ENCODE peak calls at places on chromosome 7, in five cellular contexts. J is fibroblast of lung, B is DND-41, T is HCT116, L is IMR-90. H is an unnamed sample.
A peak's percentile ranks its signal among the peaks of the same experiment; 100 is the strongest.

GRCh38 chr7:135795846-135796570 is 47.4 kb upstream of the FAM180A start:
- DNase-seq in T (no peak), L (no peak), B (no peak), J (peak; percentile 28), H (no peak)

GRCh38 chr7:97845622-97846203 is 26.5 kb downstream of the ASNS start:
- DNase-seq in J (peak; percentile 40), B (no peak), T (peak; percentile 13), L (peak; percentile 15), H (peak; percentile 55)

GRCh38 chr7:110480964-110481363 is 610.0 kb upstream of the LRRN3 start:
- DNase-seq in J (no peak), B (no peak), L (no peak), T (no peak), H (no peak)

GRCh38 chr7:20224005-20224404 is 6.8 kb upstream of the MACC1 start:
- DNase-seq in B (no peak), J (no peak), L (no peak), T (no peak), H (no peak)

GRCh38 chr7:145082366-145083240 is 246.8 kb upstream of the TPK1 start:
- DNase-seq in T (no peak), L (no peak), B (peak; percentile 57), J (no peak), H (peak; percentile 10)

GRCh38 chr7:18590744-18591340 is 95.3 kb downstream of the HDAC9 start:
- DNase-seq in J (peak; percentile 82), L (peak; percentile 67), T (peak; percentile 27), B (no peak), H (peak; percentile 60)

GRCh38 chr7:150962743-150963399 is 15.2 kb downstream of the KCNH2 start:
- DNase-seq in J (peak; percentile 27), L (peak; percentile 37), B (peak; percentile 49), T (no peak), H (peak; percentile 84)

GRCh38 chr7:36047254-36047653 is 105.8 kb upstream of the EEPD1 start:
- DNase-seq in J (no peak), T (no peak), L (no peak), B (no peak), H (peak; percentile 29)

GRCh38 chr7:341841-342638 is 52.1 kb downstream of the FOXL3 start:
- DNase-seq in J (no peak), L (no peak), T (no peak), B (no peak), H (no peak)

GRCh38 chr7:32577421-32577820 is 82.1 kb downstream of the AVL9 start:
- DNase-seq in L (no peak), T (no peak), J (no peak), B (no peak), H (no peak)

GRCh38 chr7:71132521-71133231 is 732 bp downstream of the GALNT17 start:
- DNase-seq in L (no peak), J (no peak), T (no peak), B (no peak), H (peak; percentile 72)

GRCh38 chr7:157438121-157439025 is 101.6 kb downstream of the DNAJB6 start:
- DNase-seq in L (no peak), B (no peak), T (no peak), J (no peak), H (no peak)

GRCh38 chr7:136324073-136324704 is 347.0 kb upstream of the MTPN start:
- DNase-seq in B (no peak), J (no peak), T (no peak), L (no peak), H (no peak)

GRCh38 chr7:86932038-86932512 is 127.4 kb downstream of the ELAPOR2 start:
- DNase-seq in L (peak; percentile 60), T (no peak), B (no peak), J (peak; percentile 90), H (peak; percentile 53)

GRCh38 chr7:95899919-95900513 is 127.7 kb downstream of the DYNC1I1 start:
- DNase-seq in J (no peak), L (no peak), B (no peak), T (no peak), H (peak; percentile 56)

GRCh38 chr7:128781126-128781525 is 5.5 kb upstream of the OPN1SW start:
- DNase-seq in T (no peak), J (no peak), B (no peak), L (peak; percentile 69), H (no peak)

GRCh38 chr7:67423058-67423457 is 426.4 kb downstream of the TYW1 start:
- DNase-seq in L (no peak), J (no peak), B (no peak), T (no peak), H (no peak)

GRCh38 chr7:130273081-130273699 is 6.5 kb downstream of the CPA2 start:
- DNase-seq in L (peak; percentile 48), B (peak; percentile 34), J (peak; percentile 54), T (no peak), H (peak; percentile 94)

GRCh38 chr7:3821473-3821872 is 520.4 kb downstream of the SDK1 start:
- DNase-seq in B (no peak), J (no peak), T (no peak), L (no peak), H (no peak)

GRCh38 chr7:103996639-103997038 is 7.2 kb upstream of the RELN start:
- DNase-seq in J (no peak), L (no peak), T (no peak), B (no peak), H (no peak)

GRCh38 chr7:38673795-38674194 is 42.6 kb upstream of the AMPH start:
- DNase-seq in J (peak; percentile 94), B (no peak), L (peak; percentile 84), T (no peak), H (no peak)

GRCh38 chr7:80918406-80918805 is 445 bp downstream of the SEMA3C start:
- DNase-seq in L (no peak), B (no peak), T (no peak), J (no peak), H (peak; percentile 50)

GRCh38 chr7:29408841-29409243 is 154.8 kb upstream of the PRR15 start:
- DNase-seq in L (peak; percentile 63), B (peak; percentile 65), T (peak; percentile 34), J (peak; percentile 73), H (peak; percentile 86)

GRCh38 chr7:46534593-46535271 is 613.7 kb upstream of the IGFBP3 start:
- DNase-seq in J (peak; percentile 89), T (no peak), B (no peak), L (peak; percentile 93), H (peak; percentile 41)

GRCh38 chr7:25680636-25681035 is 452.4 kb upstream of the NPVF start:
- DNase-seq in L (no peak), B (no peak), J (no peak), T (no peak), H (no peak)

GRCh38 chr7:30924624-30925023 is 13.0 kb downstream of the AQP1 start:
- DNase-seq in J (no peak), B (peak; percentile 0), L (no peak), T (no peak), H (no peak)

GRCh38 chr7:120813089-120813488 is 44.9 kb downstream of the TSPAN12 start:
- DNase-seq in J (no peak), T (no peak), B (no peak), L (no peak), H (no peak)

GRCh38 chr7:43076189-43076605 is 36.2 kb upstream of the HECW1 start:
- DNase-seq in T (no peak), B (no peak), J (no peak), L (peak; percentile 2), H (peak; percentile 37)

GRCh38 chr7:28484276-28484675 is 72.0 kb downstream of the CREB5 start:
- DNase-seq in J (no peak), T (no peak), B (no peak), L (peak; percentile 18), H (no peak)

GRCh38 chr7:151598045-151598444 is 78.3 kb upstream of the RHEB start:
- DNase-seq in L (peak; percentile 93), B (no peak), T (peak; percentile 48), J (peak; percentile 73), H (no peak)

GRCh38 chr7:140899883-140900282 is 24.8 kb downstream of the BRAF start:
- DNase-seq in L (no peak), T (no peak), B (no peak), J (peak; percentile 17), H (peak; percentile 53)

GRCh38 chr7:74404388-74404700 is 49.4 kb upstream of the GTF2IRD1 start:
- DNase-seq in J (no peak), L (no peak), B (no peak), T (no peak), H (no peak)

GRCh38 chr7:139562972-139563565 is 39.6 kb downstream of the CLEC2L start:
- DNase-seq in L (no peak), J (no peak), T (no peak), B (no peak), H (no peak)

GRCh38 chr7:48299580-48300169 is 128.4 kb downstream of the ABCA13 start:
- DNase-seq in J (peak; percentile 65), B (peak; percentile 51), T (peak; percentile 28), L (peak; percentile 80), H (peak; percentile 74)

GRCh38 chr7:10889266-10889898 is 84.3 kb upstream of the PHF14 start:
- DNase-seq in T (peak; percentile 48), B (peak; percentile 42), J (peak; percentile 72), L (peak; percentile 51), H (peak; percentile 77)
- TF ChIP-seq CTCF in T (peak; percentile 94), B (peak; percentile 83), J (peak; percentile 72), L (peak; percentile 65), H (peak; percentile 95)

GRCh38 chr7:99139031-99139430 is 4.9 kb downstream of the SMURF1 start:
- DNase-seq in B (no peak), L (peak; percentile 43), T (no peak), J (peak; percentile 62), H (no peak)
- H4K20me1 ChIP-seq in B (peaks cover 68% of the 10 kb centered on the region), L (peaks cover 39% of the 10 kb centered on the region), T (peaks cover 22% of the 10 kb centered on the region), J (no peaks in the 10 kb centered on the region), H (no peaks in the 10 kb centered on the region)

GRCh38 chr7:158695056-158695455 is 9.5 kb downstream of the NCAPG2 start:
- DNase-seq in T (no peak), B (no peak), J (no peak), L (no peak), H (no peak)

GRCh38 chr7:158698657-158699195 is 5.9 kb downstream of the NCAPG2 start:
- DNase-seq in T (no peak), L (no peak), J (no peak), B (no peak), H (no peak)

GRCh38 chr7:158694650-158695049 is 10.0 kb downstream of the NCAPG2 start:
- DNase-seq in T (no peak), J (no peak), L (no peak), B (no peak), H (no peak)

GRCh38 chr7:158699341-158699740 is 5.3 kb downstream of the NCAPG2 start:
- DNase-seq in B (no peak), L (no peak), J (no peak), T (no peak), H (no peak)

GRCh38 chr7:158695726-158696452 is 8.7 kb downstream of the NCAPG2 start:
- DNase-seq in T (peak; percentile 34), L (peak; percentile 77), B (no peak), J (peak; percentile 90), H (peak; percentile 64)
- TF ChIP-seq CTCF in T (peak; percentile 47), L (peak; percentile 76), B (peak; percentile 52), J (peak; percentile 59), H (peak; percentile 46)

GRCh38 chr7:44799939-44800338 is 3.5 kb downstream of the PPIA start:
- DNase-seq in T (no peak), L (no peak), J (no peak), B (no peak), H (no peak)

GRCh38 chr7:44796034-44796503 is 412 bp upstream of the PPIA start:
- DNase-seq in L (peak; percentile 36), J (peak; percentile 45), T (peak; percentile 16), B (no peak), H (peak; percentile 89)

GRCh38 chr7:44798649-44799275 is 2.3 kb downstream of the PPIA start:
- DNase-seq in B (no peak), J (no peak), L (no peak), T (no peak), H (no peak)

GRCh38 chr7:44796504-44797328 is at the start of gene PPIA:
- DNase-seq in T (peak; percentile 97), J (peak; percentile 99), L (peak; percentile 98), B (peak; percentile 99), H (peak; percentile 99)

GRCh38 chr7:44797329-44798258 is 1.1 kb downstream of the PPIA start:
- DNase-seq in T (peak; percentile 64), J (peak; percentile 86), B (peak; percentile 87), L (peak; percentile 84), H (peak; percentile 82)
- H4K20me1 ChIP-seq in T (peaks cover 42% of the 10 kb centered on the region), J (peaks cover 8% of the 10 kb centered on the region), B (peaks cover 43% of the 10 kb centered on the region), L (peaks cover 52% of the 10 kb centered on the region), H (peaks cover 47% of the 10 kb centered on the region)

H was measured in GM23338.